ENCODE peak calls at places on chromosomes 2 and 18, in nine cellular contexts. P is Daoy, L is memory B cell, T is midbrain, C is AG04450, R is amniotic epithelial cell, W is brain microvascular endothelial cell, M is HTR-8/SVneo, G is uterus. X is an unnamed sample.
A peak's percentile ranks its signal among the peaks of the same experiment; 100 is the strongest.

GRCh38 chr18:63775166-63775730 is at the start of gene SERPINB7:
- DNase-seq in L (no peak), T (no peak), P (peak; percentile 38), M (peak; percentile 26), W (peak; percentile 70), R (peak; percentile 82), G (no peak), C (peak; percentile 71), X (no peak)

GRCh38 chr18:49757513-49758262 is 55.6 kb downstream of the ACAA2 start:
- DNase-seq in W (no peak), L (no peak), R (no peak), T (no peak), C (no peak), M (no peak), G (no peak), P (peak; percentile 45), X (peak; percentile 32)

GRCh38 chr18:46939337-46939963 is 22.0 kb downstream of the KATNAL2 start:
- DNase-seq in M (peak; percentile 70), C (no peak), L (no peak), T (no peak), W (peak; percentile 24), P (peak; percentile 8), G (no peak), R (peak; percentile 78), X (no peak)

GRCh38 chr2:46313063-46313462 is 15.9 kb downstream of the EPAS1 start:
- DNase-seq in W (no peak), M (no peak), T (no peak), C (no peak), L (no peak), R (no peak), G (no peak), P (no peak), X (no peak)

GRCh38 chr2:143205106-143205764 is 76.0 kb downstream of the ARHGAP15 start:
- DNase-seq in P (no peak), C (no peak), G (no peak), W (no peak), R (peak; percentile 12), M (peak; percentile 3), L (no peak), T (no peak), X (no peak)

GRCh38 chr2:159362816-159363251 is 76.3 kb upstream of the WDSUB1 start:
- DNase-seq in M (no peak), C (peak; percentile 7), G (no peak), L (no peak), P (no peak), W (no peak), R (peak; percentile 83), T (no peak), X (no peak)

GRCh38 chr2:203344667-203345066 is 16.5 kb downstream of the ABI2 start:
- DNase-seq in M (no peak), R (no peak), C (no peak), W (no peak), P (no peak), T (no peak), G (no peak), L (no peak), X (no peak)

GRCh38 chr2:10977003-10977402 is 65.3 kb downstream of the KCNF1 start:
- DNase-seq in M (no peak), P (peak; percentile 21), C (no peak), L (no peak), G (no peak), R (peak; percentile 6), W (peak; percentile 21), T (no peak), X (no peak)

GRCh38 chr2:181430406-181431199 is 26.6 kb upstream of the ITGA4 start:
- DNase-seq in C (no peak), L (no peak), T (no peak), M (no peak), G (no peak), W (no peak), P (peak; percentile 8), R (peak; percentile 8), X (no peak)